ENCODE peak calls at places on chromosomes 13 and 19, in seven cellular contexts. One of them, this sample, is unnamed.

GRCh38 chr13:109400192-109400591 is 386.2 kb downstream of the IRS2 start:
- DNase-seq in mucosa of descending colon: no peak
- DNase-seq in kidney: no peak
- DNase-seq in thyroid gland: no peak
- DNase-seq in keratinocyte: no peak
- DNase-seq in neural progenitor cell: no peak
- DNase-seq in BJ: no peak
- DNase-seq in this sample: no peak

GRCh38 chr13:43990021-43990420 is 110.3 kb downstream of the LACC1 start:
- DNase-seq in mucosa of descending colon: no peak
- DNase-seq in neural progenitor cell: no peak
- DNase-seq in thyroid gland: no peak
- DNase-seq in keratinocyte: no peak
- DNase-seq in kidney: no peak
- DNase-seq in BJ: no peak
- DNase-seq in this sample: no peak

GRCh38 chr13:74573654-74574053 is 439.4 kb upstream of the KLF12 start:
- DNase-seq in neural progenitor cell: peak
- DNase-seq in mucosa of descending colon: no peak
- DNase-seq in BJ: no peak
- DNase-seq in thyroid gland: no peak
- DNase-seq in kidney: no peak
- DNase-seq in keratinocyte: no peak
- DNase-seq in this sample: peak

GRCh38 chr19:34088292-34088691 is 84.0 kb upstream of the LSM14A start:
- DNase-seq in kidney: no peak
- DNase-seq in thyroid gland: no peak
- DNase-seq in neural progenitor cell: no peak
- DNase-seq in keratinocyte: no peak
- DNase-seq in BJ: no peak
- DNase-seq in mucosa of descending colon: no peak
- DNase-seq in this sample: no peak

GRCh38 chr13:114286808-114287207 is 5.4 kb downstream of the UPF3A start:
- DNase-seq in mucosa of descending colon: no peak
- DNase-seq in kidney: no peak
- DNase-seq in neural progenitor cell: no peak
- DNase-seq in BJ: no peak
- DNase-seq in thyroid gland: peak
- DNase-seq in keratinocyte: no peak
- DNase-seq in this sample: no peak

GRCh38 chr19:51525731-51526130 is 5.7 kb downstream of the SIGLEC6 start:
- DNase-seq in mucosa of descending colon: no peak
- DNase-seq in thyroid gland: no peak
- DNase-seq in keratinocyte: no peak
- DNase-seq in BJ: no peak
- DNase-seq in neural progenitor cell: no peak
- DNase-seq in kidney: no peak
- DNase-seq in this sample: no peak

GRCh38 chr13:35720690-35721554 is 244.4 kb upstream of the MAB21L1 start:
- DNase-seq in BJ: no peak
- DNase-seq in kidney: no peak
- DNase-seq in mucosa of descending colon: no peak
- DNase-seq in neural progenitor cell: peak
- DNase-seq in keratinocyte: no peak
- DNase-seq in thyroid gland: peak
- DNase-seq in this sample: peak

GRCh38 chr19:728011-728410 is 19.3 kb downstream of the PALM start:
- DNase-seq in keratinocyte: no peak
- DNase-seq in kidney: peak
- DNase-seq in neural progenitor cell: no peak
- DNase-seq in thyroid gland: peak
- DNase-seq in BJ: no peak
- DNase-seq in mucosa of descending colon: no peak
- DNase-seq in this sample: no peak

DNA sequence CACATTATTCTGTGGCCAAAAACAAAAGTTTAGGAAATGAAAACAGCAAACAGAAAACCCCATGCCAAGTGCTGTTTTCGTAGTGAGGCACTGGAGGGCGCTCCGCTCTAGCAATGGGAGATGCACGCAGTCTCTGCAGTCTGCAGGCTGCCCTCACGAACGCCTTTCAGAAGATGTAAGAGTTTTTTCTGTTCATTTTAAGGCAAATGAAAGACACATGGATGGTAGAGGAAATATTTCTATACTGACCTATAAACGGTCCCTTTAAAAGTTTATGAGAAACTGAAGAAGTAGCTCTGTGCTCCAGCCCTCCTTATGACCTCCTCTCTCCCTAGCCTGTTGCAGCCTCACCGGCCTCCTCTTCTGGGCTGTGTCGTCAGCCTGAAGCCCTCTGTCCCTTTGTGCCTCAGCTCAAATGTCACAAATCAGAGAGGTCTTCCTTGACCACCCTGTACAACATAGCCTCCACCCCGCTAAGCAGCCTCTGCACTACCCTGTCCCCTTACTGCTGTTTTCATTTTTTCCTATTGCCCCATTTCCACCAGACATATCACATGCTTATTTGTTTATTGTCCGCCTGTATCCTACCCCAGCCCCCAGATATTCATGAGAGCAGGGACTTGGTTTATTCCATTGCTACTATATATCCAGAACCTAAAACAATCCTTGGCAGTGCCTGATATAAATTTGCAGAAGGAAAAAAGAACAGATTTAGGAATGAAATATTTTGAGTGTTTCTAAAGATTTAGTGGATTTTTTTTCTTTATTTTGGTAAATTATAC is 116.4 kb downstream of the TM9SF2 start:
- DNase-seq in BJ: no peak
- DNase-seq in keratinocyte: no peak
- DNase-seq in thyroid gland: peak
- DNase-seq in kidney: no peak
- DNase-seq in mucosa of descending colon: no peak
- DNase-seq in neural progenitor cell: peak
- DNase-seq in this sample: peak
- TF ChIP-seq CTCF in BJ: peak
- TF ChIP-seq CTCF in keratinocyte: peak
- TF ChIP-seq CTCF in thyroid gland: no peak
- TF ChIP-seq CTCF in kidney: peak
- TF ChIP-seq CTCF in mucosa of descending colon: no peak
- TF ChIP-seq CTCF in neural progenitor cell: peak
- TF ChIP-seq CTCF in this sample: peak

GRCh38 chr19:11227201-11227886 is 12.1 kb upstream of the ANGPTL8 start:
- DNase-seq in keratinocyte: no peak
- DNase-seq in BJ: no peak
- DNase-seq in kidney: no peak
- DNase-seq in mucosa of descending colon: no peak
- DNase-seq in thyroid gland: no peak
- DNase-seq in neural progenitor cell: peak
- DNase-seq in this sample: peak
- TF ChIP-seq CTCF in keratinocyte: peak
- TF ChIP-seq CTCF in BJ: peak
- TF ChIP-seq CTCF in kidney: no peak
- TF ChIP-seq CTCF in mucosa of descending colon: no peak
- TF ChIP-seq CTCF in thyroid gland: no peak
- TF ChIP-seq CTCF in neural progenitor cell: peak
- TF ChIP-seq CTCF in this sample: no peak

DNA sequence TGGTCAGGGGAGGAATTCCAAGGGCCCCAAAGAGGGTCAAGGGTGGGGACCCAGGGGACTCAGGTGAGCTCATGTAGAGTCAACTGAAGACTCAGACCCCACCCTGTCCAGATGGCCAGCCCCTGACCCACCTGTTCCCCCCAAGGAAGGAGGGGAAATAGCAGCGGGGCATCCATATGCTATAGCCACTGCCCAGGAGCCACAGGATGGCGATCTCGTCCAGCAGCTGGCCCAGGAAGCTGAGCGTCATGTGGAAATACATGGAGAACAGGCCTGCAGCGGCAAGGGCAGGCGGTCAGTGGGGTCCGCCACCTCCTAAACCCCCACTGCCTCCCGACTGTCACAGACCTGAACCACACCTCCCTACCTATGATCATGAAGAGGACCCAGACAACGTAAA is 21.4 kb downstream of the ACER1 start:
- DNase-seq in keratinocyte: no peak
- DNase-seq in BJ: no peak
- DNase-seq in mucosa of descending colon: no peak
- DNase-seq in kidney: peak
- DNase-seq in thyroid gland: no peak
- DNase-seq in neural progenitor cell: no peak
- DNase-seq in this sample: no peak
- TF ChIP-seq CTCF in keratinocyte: peak
- TF ChIP-seq CTCF in BJ: no peak
- TF ChIP-seq CTCF in mucosa of descending colon: no peak
- TF ChIP-seq CTCF in kidney: no peak
- TF ChIP-seq CTCF in thyroid gland: no peak
- TF ChIP-seq CTCF in neural progenitor cell: peak
- TF ChIP-seq CTCF in this sample: no peak

DNA sequence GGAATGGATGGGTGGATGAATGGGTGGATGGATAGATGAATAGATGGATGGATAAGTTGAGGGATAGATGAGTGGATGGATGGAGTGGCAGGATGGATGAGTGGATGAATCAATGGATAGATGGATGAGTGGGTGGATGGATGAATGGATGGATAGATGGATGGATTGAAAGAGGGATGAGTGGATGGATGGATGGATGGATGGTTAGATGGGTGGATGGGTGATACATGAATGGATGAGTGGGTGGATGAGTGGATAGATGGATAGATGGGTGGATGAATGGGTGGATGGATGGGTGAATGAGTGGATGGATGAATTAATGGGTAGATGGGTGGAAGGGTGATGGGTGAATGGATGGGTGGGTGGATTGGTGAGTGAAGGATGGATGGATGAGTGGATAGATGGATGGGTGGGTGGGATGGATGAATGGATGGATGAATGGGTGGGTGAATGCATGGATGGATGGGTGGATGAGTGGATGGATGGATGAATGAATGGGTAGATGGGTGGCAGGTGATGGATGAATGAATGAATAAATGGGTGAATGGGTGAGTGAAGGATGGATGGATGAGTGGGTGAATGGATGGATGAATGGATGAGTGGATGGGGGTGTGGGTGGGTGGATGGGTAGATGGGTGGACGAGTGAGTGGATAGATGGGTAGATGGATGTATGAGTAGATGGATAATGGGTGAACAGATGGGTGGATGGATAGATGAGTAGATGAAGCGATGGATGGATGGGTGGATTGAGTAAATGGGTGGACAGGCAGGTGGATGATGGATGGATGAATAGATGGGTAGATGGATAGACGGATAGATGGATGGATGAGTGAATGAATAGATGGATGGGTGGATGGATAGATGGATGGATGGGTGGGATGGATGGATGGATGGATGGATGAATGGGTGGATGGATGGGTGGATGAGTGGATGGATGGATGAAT is 17.7 kb downstream of the GNA15 start:
- DNase-seq in keratinocyte: no peak
- DNase-seq in BJ: no peak
- DNase-seq in neural progenitor cell: no peak
- DNase-seq in mucosa of descending colon: no peak
- DNase-seq in kidney: no peak
- DNase-seq in thyroid gland: no peak
- DNase-seq in this sample: no peak
- TF ChIP-seq CTCF in keratinocyte: no peak
- TF ChIP-seq CTCF in BJ: no peak
- TF ChIP-seq CTCF in neural progenitor cell: no peak
- TF ChIP-seq CTCF in mucosa of descending colon: no peak
- TF ChIP-seq CTCF in kidney: no peak
- TF ChIP-seq CTCF in thyroid gland: no peak
- TF ChIP-seq CTCF in this sample: no peak

DNA sequence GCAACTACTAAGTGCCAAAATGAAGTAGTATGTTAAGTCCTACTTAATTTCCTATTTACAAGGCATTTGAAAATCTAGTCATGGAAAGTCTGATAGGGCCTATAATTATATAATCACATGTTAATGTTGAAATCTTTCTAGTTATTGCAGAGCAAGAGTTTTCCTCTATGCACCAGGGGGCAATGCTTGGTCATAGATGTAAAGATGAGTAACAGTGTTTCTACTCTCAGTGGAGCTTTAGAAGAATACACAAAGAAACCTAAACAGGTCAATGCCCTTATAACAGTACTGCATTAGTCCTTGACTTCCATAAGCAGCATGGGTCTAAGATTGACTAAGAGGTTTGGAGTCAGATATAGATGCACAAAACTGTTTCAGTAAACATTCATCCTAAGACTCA is 218.7 kb downstream of the KCTD12 start:
- DNase-seq in keratinocyte: no peak
- DNase-seq in neural progenitor cell: no peak
- DNase-seq in kidney: no peak
- DNase-seq in mucosa of descending colon: no peak
- DNase-seq in thyroid gland: no peak
- DNase-seq in BJ: no peak
- DNase-seq in this sample: peak
- TF ChIP-seq CTCF in keratinocyte: no peak
- TF ChIP-seq CTCF in neural progenitor cell: no peak
- TF ChIP-seq CTCF in kidney: peak
- TF ChIP-seq CTCF in mucosa of descending colon: no peak
- TF ChIP-seq CTCF in thyroid gland: peak
- TF ChIP-seq CTCF in BJ: peak
- TF ChIP-seq CTCF in this sample: peak

GRCh38 chr13:29593605-29594297 is 1.7 kb downstream of the SLC7A1 start:
- DNase-seq in mucosa of descending colon: no peak
- DNase-seq in neural progenitor cell: no peak
- DNase-seq in kidney: no peak
- DNase-seq in thyroid gland: no peak
- DNase-seq in keratinocyte: no peak
- DNase-seq in BJ: no peak
- DNase-seq in this sample: no peak

GRCh38 chr13:29591310-29591709 is 4.2 kb downstream of the SLC7A1 start:
- DNase-seq in keratinocyte: no peak
- DNase-seq in mucosa of descending colon: no peak
- DNase-seq in neural progenitor cell: no peak
- DNase-seq in thyroid gland: no peak
- DNase-seq in kidney: no peak
- DNase-seq in BJ: no peak
- DNase-seq in this sample: no peak

GRCh38 chr13:29589234-29589633 is 6.3 kb downstream of the SLC7A1 start:
- DNase-seq in neural progenitor cell: peak
- DNase-seq in kidney: no peak
- DNase-seq in BJ: no peak
- DNase-seq in thyroid gland: peak
- DNase-seq in mucosa of descending colon: no peak
- DNase-seq in keratinocyte: no peak
- DNase-seq in this sample: peak

GRCh38 chr13:29587645-29588044 is 7.8 kb downstream of the SLC7A1 start:
- DNase-seq in neural progenitor cell: no peak
- DNase-seq in kidney: peak
- DNase-seq in thyroid gland: no peak
- DNase-seq in keratinocyte: no peak
- DNase-seq in BJ: no peak
- DNase-seq in mucosa of descending colon: no peak
- DNase-seq in this sample: peak

GRCh38 chr13:29589967-29590366 is 5.5 kb downstream of the SLC7A1 start:
- DNase-seq in keratinocyte: no peak
- DNase-seq in neural progenitor cell: peak
- DNase-seq in BJ: no peak
- DNase-seq in thyroid gland: no peak
- DNase-seq in mucosa of descending colon: no peak
- DNase-seq in kidney: no peak
- DNase-seq in this sample: no peak
- TF ChIP-seq CTCF in keratinocyte: peak
- TF ChIP-seq CTCF in neural progenitor cell: peak
- TF ChIP-seq CTCF in BJ: no peak
- TF ChIP-seq CTCF in thyroid gland: no peak
- TF ChIP-seq CTCF in mucosa of descending colon: no peak
- TF ChIP-seq CTCF in kidney: no peak
- TF ChIP-seq CTCF in this sample: no peak

GRCh38 chr19:9566729-9567128 is 17.6 kb downstream of the ZNF121 start:
- DNase-seq in kidney: no peak
- DNase-seq in BJ: no peak
- DNase-seq in mucosa of descending colon: no peak
- DNase-seq in neural progenitor cell: no peak
- DNase-seq in keratinocyte: no peak
- DNase-seq in thyroid gland: no peak
- DNase-seq in this sample: no peak
- TF ChIP-seq CTCF in kidney: no peak
- TF ChIP-seq CTCF in BJ: no peak
- TF ChIP-seq CTCF in mucosa of descending colon: no peak
- TF ChIP-seq CTCF in neural progenitor cell: no peak
- TF ChIP-seq CTCF in keratinocyte: no peak
- TF ChIP-seq CTCF in thyroid gland: no peak
- TF ChIP-seq CTCF in this sample: no peak